ENCODE peak calls at places on chromosomes 2 and 18, in four cellular contexts. I, K, V and M are unnamed samples.

GRCh38 chr2:176493221-176493825 is 224.1 kb downstream of the MTX2 start:
- DNase-seq in K (no peak), V (no peak), I (no peak), M (no peak)

GRCh38 chr2:235105821-235106359 is 154.1 kb downstream of the SH3BP4 start:
- DNase-seq in V (no peak), K (no peak), I (peak; percentile 59), M (no peak)

GRCh38 chr2:108396845-108397244 is 19.1 kb downstream of the SULT1C4 start:
- DNase-seq in V (peak; percentile 33), I (no peak), K (peak; percentile 70), M (no peak)

GRCh38 chr18:8812631-8813030 is 107.3 kb downstream of the MTCL1 start:
- DNase-seq in K (no peak), V (no peak), I (no peak), M (no peak)

GRCh38 chr2:185942855-185943254 is 204.3 kb downstream of the FSIP2 start:
- DNase-seq in I (no peak), K (no peak), V (no peak), M (no peak)

GRCh38 chr18:44799422-44800421 is 119.0 kb downstream of the SETBP1 start:
- DNase-seq in I (no peak), K (no peak), V (peak; percentile 16), M (no peak)

GRCh38 chr2:181104512-181105121 is 124.2 kb downstream of the UBE2E3 start:
- DNase-seq in V (peak; percentile 33), I (no peak), K (peak; percentile 87), M (no peak)

GRCh38 chr18:3455938-3456685 is 6.1 kb downstream of the TGIF1 start:
- DNase-seq in I (no peak), V (no peak), K (peak; percentile 55), M (no peak)

GRCh38 chr2:75055820-75056675 is 97.6 kb downstream of the POLE4 start:
- DNase-seq in I (no peak), K (peak; percentile 36), V (no peak), M (no peak)

GRCh38 chr2:38671303-38671702 is 5.4 kb downstream of the GALM start:
- DNase-seq in K (no peak), V (no peak), I (no peak), M (no peak)

GRCh38 chr18:74579704-74580103 is 18.0 kb upstream of the ZNF407 start:
- DNase-seq in I (peak; percentile 49), K (no peak), V (no peak), M (no peak)

GRCh38 chr18:58505181-58505580 is 123.7 kb downstream of the ALPK2 start:
- DNase-seq in V (peak; percentile 6), K (no peak), I (no peak), M (no peak)

GRCh38 chr2:170123593-170123992 is 54.4 kb upstream of the MYO3B start:
- DNase-seq in V (no peak), I (no peak), K (peak; percentile 35), M (no peak)

GRCh38 chr2:110860620-110861019 is 128.2 kb downstream of the ACOXL start:
- DNase-seq in V (no peak), I (no peak), K (no peak), M (no peak)

GRCh38 chr2:123840614-123841013 is 184.5 kb upstream of the CNTNAP5 start:
- DNase-seq in I (no peak), V (no peak), K (no peak), M (no peak)

GRCh38 chr2:197677056-197677455 is 1.7 kb upstream of the RFTN2 start:
- DNase-seq in K (peak; percentile 7), I (no peak), V (no peak), M (no peak)
- TF ChIP-seq CTCF in K (no peak), I (no peak), V (no peak), M (no peak)

DNA sequence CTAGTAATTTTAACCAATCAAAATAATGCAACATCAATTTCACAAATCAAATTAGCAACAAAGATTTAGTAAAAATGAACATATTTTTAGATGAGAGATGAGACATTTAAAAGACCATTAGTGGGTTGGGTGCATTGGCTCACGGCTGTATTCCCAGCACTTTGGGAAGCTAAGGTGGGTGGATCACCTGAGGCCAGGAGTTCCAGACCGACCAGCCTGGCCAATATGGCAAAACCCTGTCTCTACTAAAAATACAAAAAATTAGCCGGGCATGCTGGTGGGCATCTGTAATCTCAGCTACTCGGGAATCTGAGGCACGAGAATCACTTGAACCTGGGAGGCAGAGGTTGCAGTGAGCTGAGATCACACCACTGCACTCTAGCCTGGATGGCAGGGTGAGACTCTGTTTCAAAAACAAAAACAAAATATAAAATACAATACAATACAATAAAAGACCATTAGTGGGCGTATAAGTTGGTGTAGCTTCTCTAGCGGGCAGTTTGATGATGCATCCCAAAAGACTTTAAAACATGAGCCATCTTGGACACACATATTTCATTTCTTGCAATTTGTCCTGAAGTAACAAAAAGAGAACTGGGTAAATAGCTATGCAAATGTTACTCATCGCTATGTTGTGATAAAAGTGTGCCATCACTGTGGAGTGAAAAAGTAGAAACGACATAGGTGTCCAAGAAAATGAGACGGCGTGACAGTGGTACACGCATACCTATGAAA is 101.8 kb downstream of the COL6A3 start:
- DNase-seq in I (no peak), V (no peak), K (peak; percentile 53), M (no peak)
- TF ChIP-seq CTCF in I (no peak), V (no peak), K (no peak), M (no peak)

GRCh38 chr18:37343542-37343851 is 222.1 kb downstream of the CELF4 start:
- DNase-seq in V (no peak), K (no peak), I (no peak), M (no peak)
- TF ChIP-seq CTCF in V (peak; percentile 10), K (no peak), I (no peak), M (no peak)

GRCh38 chr2:67840460-67841068 is 222.2 kb downstream of the C1D start:
- DNase-seq in I (peak; percentile 87), K (peak; percentile 87), V (peak; percentile 65), M (peak; percentile 74)
- TF ChIP-seq CTCF in I (peak; percentile 93), K (peak; percentile 99), V (peak; percentile 84), M (peak; percentile 86)